ENCODE peak calls at places on chromosomes 5 and 9, in ten cellular contexts. Z, I, R, L, T, Y, F, Q, X and W are unnamed samples.

GRCh38 chr9:14535161-14535930 is 157.9 kb downstream of the ZDHHC21 start:
- DNase-seq in F (no peak), X (no peak), Z (no peak), Q (no peak), I (no peak), L (no peak), Y (no peak), R (no peak), T (no peak), W (no peak)

GRCh38 chr5:72178910-72179815 is 71.9 kb downstream of the MAP1B start:
- DNase-seq in I (peak), F (peak), Y (no peak), X (peak), T (peak), R (peak), Z (no peak), Q (peak), L (no peak), W (peak)

GRCh38 chr9:116087246-116087645 is 66.3 kb upstream of the PAPPA start:
- DNase-seq in L (no peak), I (no peak), Q (peak), R (peak), Y (peak), X (peak), F (peak), T (peak), Z (no peak), W (no peak)

GRCh38 chr9:20579544-20580309 is 42.6 kb downstream of the MLLT3 start:
- DNase-seq in F (no peak), X (no peak), Y (no peak), T (no peak), L (no peak), I (no peak), R (no peak), Q (no peak), Z (no peak), W (no peak)

GRCh38 chr5:179795049-179795862 is 1.5 kb downstream of the LTC4S start:
- DNase-seq in Z (no peak), Q (no peak), I (peak), X (no peak), T (no peak), R (no peak), Y (peak), F (no peak), L (peak), W (no peak)

GRCh38 chr5:151214614-151215545 is 9.0 kb downstream of the CCDC69 start:
- DNase-seq in Z (no peak), Y (no peak), X (no peak), R (no peak), I (no peak), F (no peak), L (peak), T (no peak), Q (no peak), W (no peak)

GRCh38 chr5:96582343-96582742 is 79.8 kb upstream of the CAST start:
- DNase-seq in R (no peak), Q (peak), F (no peak), Y (no peak), T (no peak), X (no peak), L (no peak), I (no peak), Z (peak), W (no peak)

GRCh38 chr5:50547303-50547702 is 106.2 kb upstream of the EMB start:
- DNase-seq in Z (no peak), Q (no peak), T (no peak), R (no peak), L (no peak), Y (no peak), I (no peak), F (no peak), X (no peak), W (no peak)

GRCh38 chr5:173733065-173733824 is 116.8 kb upstream of the BOD1 start:
- DNase-seq in I (no peak), Z (no peak), Q (no peak), X (no peak), Y (no peak), L (no peak), T (no peak), R (no peak), F (no peak), W (no peak)

GRCh38 chr5:8827701-8828100 is 718.2 kb downstream of the SEMA5A start:
- DNase-seq in R (peak), L (no peak), Y (no peak), I (no peak), Z (no peak), X (no peak), F (peak), T (no peak), Q (no peak), W (no peak)

GRCh38 chr5:87061046-87061445 is 206.6 kb upstream of the RASA1 start:
- DNase-seq in X (no peak), Z (no peak), L (no peak), T (peak), F (no peak), Q (no peak), Y (no peak), I (no peak), R (no peak), W (no peak)

GRCh38 chr9:117745598-117745997 is 41.4 kb downstream of the TLR4 start:
- DNase-seq in R (no peak), I (no peak), Q (no peak), X (no peak), Z (no peak), L (no peak), F (no peak), Y (no peak), T (no peak), W (no peak)

GRCh38 chr9:104970588-104970987 is 42.6 kb upstream of the ABCA1 start:
- DNase-seq in F (peak), R (peak), Z (no peak), X (no peak), L (no peak), I (no peak), Q (no peak), T (peak), Y (no peak), W (no peak)

GRCh38 chr5:82467006-82467561 is 188.9 kb upstream of the RPS23 start:
- DNase-seq in R (no peak), Y (no peak), T (peak), I (peak), L (no peak), X (peak), F (peak), Z (no peak), Q (no peak), W (peak)

GRCh38 chr5:76608833-76609232 is 14.4 kb downstream of the F2RL2 start:
- DNase-seq in F (peak), Q (no peak), R (peak), L (no peak), T (peak), Z (no peak), X (peak), Y (no peak), I (no peak), W (no peak)

GRCh38 chr9:130143279-130143893 is 28.8 kb upstream of the NCS1 start:
- DNase-seq in Y (no peak), Z (no peak), I (no peak), Q (no peak), R (no peak), L (no peak), T (no peak), F (no peak), X (no peak), W (no peak)

GRCh38 chr9:93122721-93123221 is 11.3 kb downstream of the NINJ1 start:
- DNase-seq in Q (no peak), L (no peak), Y (peak), I (no peak), X (no peak), R (no peak), Z (no peak), F (no peak), T (no peak), W (no peak)

GRCh38 chr5:8500426-8500825 is 631.5 kb downstream of the MTRR start:
- DNase-seq in X (peak), L (no peak), Y (no peak), Q (no peak), Z (no peak), T (no peak), F (peak), R (no peak), I (no peak), W (peak)

GRCh38 chr5:138653502-138653901 is 78.3 kb upstream of the HSPA9 start:
- DNase-seq in Z (no peak), Y (no peak), X (peak), R (peak), L (no peak), F (peak), Q (peak), T (no peak), I (peak), W (no peak)

GRCh38 chr9:125485471-125485870 is 221.5 kb downstream of the MAPKAP1 start:
- DNase-seq in R (no peak), L (no peak), Z (no peak), Q (no peak), F (no peak), T (no peak), I (no peak), X (no peak), Y (no peak), W (no peak)

GRCh38 chr5:135245521-135246499 is 153.2 kb downstream of the MACROH2A1 start:
- DNase-seq in Y (no peak), Z (no peak), I (no peak), F (peak), X (peak), R (peak), Q (no peak), T (no peak), L (peak), W (no peak)